ENCODE peak calls at places on chromosomes 7 and 10, in eight cellular contexts. One of them, this sample, is unnamed.

GRCh38 chr10:72812415-72812797 is 81.1 kb upstream of the OIT3 start:
- DNase-seq in fibroblast of pulmonary artery: no peak
- DNase-seq in NCI-H524: no peak
- DNase-seq in activated effector memory CD4-positive, alpha-beta T cell treated with anti-CD3 and anti-CD28 coated beads, Interleukin-2, amount 50 U/mL, for 16 hours: no peak
- DNase-seq in endothelial cell: no peak
- DNase-seq in NCI-H510A treated with DMSO at 0.1 percent for 48 hours: no peak
- DNase-seq in G401: no peak
- DNase-seq in stimulated activated naive CD8-positive, alpha-beta T cell treated with anti-CD3 and anti-CD28 coated beads, Interleukin-15, Interleukin-2, amounts not matched to agents 100 U/mL and 50 U/mL, for 24 hours: no peak
- DNase-seq in this sample: no peak

GRCh38 chr7:130298927-130299326 is 6.0 kb downstream of the CPA4 start:
- DNase-seq in G401: peak
- DNase-seq in NCI-H510A treated with DMSO at 0.1 percent for 48 hours: no peak
- DNase-seq in stimulated activated naive CD8-positive, alpha-beta T cell treated with anti-CD3 and anti-CD28 coated beads, Interleukin-15, Interleukin-2, amounts not matched to agents 100 U/mL and 50 U/mL, for 24 hours: no peak
- DNase-seq in NCI-H524: no peak
- DNase-seq in activated effector memory CD4-positive, alpha-beta T cell treated with anti-CD3 and anti-CD28 coated beads, Interleukin-2, amount 50 U/mL, for 16 hours: no peak
- DNase-seq in endothelial cell: no peak
- DNase-seq in fibroblast of pulmonary artery: no peak
- DNase-seq in this sample: no peak

GRCh38 chr10:75115137-75115536 is 3.7 kb downstream of the SAMD8 start:
- DNase-seq in stimulated activated naive CD8-positive, alpha-beta T cell treated with anti-CD3 and anti-CD28 coated beads, Interleukin-15, Interleukin-2, amounts not matched to agents 100 U/mL and 50 U/mL, for 24 hours: no peak
- DNase-seq in NCI-H510A treated with DMSO at 0.1 percent for 48 hours: no peak
- DNase-seq in G401: no peak
- DNase-seq in fibroblast of pulmonary artery: peak
- DNase-seq in activated effector memory CD4-positive, alpha-beta T cell treated with anti-CD3 and anti-CD28 coated beads, Interleukin-2, amount 50 U/mL, for 16 hours: no peak
- DNase-seq in endothelial cell: no peak
- DNase-seq in NCI-H524: no peak
- DNase-seq in this sample: no peak

GRCh38 chr10:119413738-119414611 is 128.5 kb downstream of the RGS10 start:
- DNase-seq in NCI-H510A treated with DMSO at 0.1 percent for 48 hours: no peak
- DNase-seq in endothelial cell: no peak
- DNase-seq in stimulated activated naive CD8-positive, alpha-beta T cell treated with anti-CD3 and anti-CD28 coated beads, Interleukin-15, Interleukin-2, amounts not matched to agents 100 U/mL and 50 U/mL, for 24 hours: no peak
- DNase-seq in fibroblast of pulmonary artery: peak
- DNase-seq in G401: no peak
- DNase-seq in activated effector memory CD4-positive, alpha-beta T cell treated with anti-CD3 and anti-CD28 coated beads, Interleukin-2, amount 50 U/mL, for 16 hours: no peak
- DNase-seq in NCI-H524: no peak
- DNase-seq in this sample: no peak

GRCh38 chr7:47515305-47515834 is 66.5 kb downstream of the TNS3 start:
- DNase-seq in G401: no peak
- DNase-seq in NCI-H524: no peak
- DNase-seq in endothelial cell: no peak
- DNase-seq in NCI-H510A treated with DMSO at 0.1 percent for 48 hours: no peak
- DNase-seq in fibroblast of pulmonary artery: no peak
- DNase-seq in stimulated activated naive CD8-positive, alpha-beta T cell treated with anti-CD3 and anti-CD28 coated beads, Interleukin-15, Interleukin-2, amounts not matched to agents 100 U/mL and 50 U/mL, for 24 hours: no peak
- DNase-seq in activated effector memory CD4-positive, alpha-beta T cell treated with anti-CD3 and anti-CD28 coated beads, Interleukin-2, amount 50 U/mL, for 16 hours: no peak
- DNase-seq in this sample: no peak

GRCh38 chr7:73828107-73828803 is 2.5 kb upstream of the CLDN4 start:
- DNase-seq in stimulated activated naive CD8-positive, alpha-beta T cell treated with anti-CD3 and anti-CD28 coated beads, Interleukin-15, Interleukin-2, amounts not matched to agents 100 U/mL and 50 U/mL, for 24 hours: no peak
- DNase-seq in NCI-H524: peak
- DNase-seq in G401: peak
- DNase-seq in activated effector memory CD4-positive, alpha-beta T cell treated with anti-CD3 and anti-CD28 coated beads, Interleukin-2, amount 50 U/mL, for 16 hours: no peak
- DNase-seq in endothelial cell: no peak
- DNase-seq in NCI-H510A treated with DMSO at 0.1 percent for 48 hours: peak
- DNase-seq in fibroblast of pulmonary artery: peak
- DNase-seq in this sample: peak

GRCh38 chr7:26348234-26348851 is 56.7 kb downstream of the SNX10 start:
- DNase-seq in NCI-H524: no peak
- DNase-seq in NCI-H510A treated with DMSO at 0.1 percent for 48 hours: no peak
- DNase-seq in stimulated activated naive CD8-positive, alpha-beta T cell treated with anti-CD3 and anti-CD28 coated beads, Interleukin-15, Interleukin-2, amounts not matched to agents 100 U/mL and 50 U/mL, for 24 hours: no peak
- DNase-seq in fibroblast of pulmonary artery: no peak
- DNase-seq in endothelial cell: no peak
- DNase-seq in activated effector memory CD4-positive, alpha-beta T cell treated with anti-CD3 and anti-CD28 coated beads, Interleukin-2, amount 50 U/mL, for 16 hours: no peak
- DNase-seq in G401: no peak
- DNase-seq in this sample: no peak

GRCh38 chr7:30791126-30791525 is 19.9 kb downstream of the MINDY4 start:
- DNase-seq in stimulated activated naive CD8-positive, alpha-beta T cell treated with anti-CD3 and anti-CD28 coated beads, Interleukin-15, Interleukin-2, amounts not matched to agents 100 U/mL and 50 U/mL, for 24 hours: no peak
- DNase-seq in NCI-H510A treated with DMSO at 0.1 percent for 48 hours: no peak
- DNase-seq in NCI-H524: no peak
- DNase-seq in G401: no peak
- DNase-seq in fibroblast of pulmonary artery: no peak
- DNase-seq in activated effector memory CD4-positive, alpha-beta T cell treated with anti-CD3 and anti-CD28 coated beads, Interleukin-2, amount 50 U/mL, for 16 hours: no peak
- DNase-seq in endothelial cell: peak
- DNase-seq in this sample: no peak

GRCh38 chr7:105016083-105017075 is 2.4 kb downstream of the KMT2E start:
- DNase-seq in endothelial cell: no peak
- DNase-seq in NCI-H524: no peak
- DNase-seq in G401: no peak
- DNase-seq in NCI-H510A treated with DMSO at 0.1 percent for 48 hours: no peak
- DNase-seq in activated effector memory CD4-positive, alpha-beta T cell treated with anti-CD3 and anti-CD28 coated beads, Interleukin-2, amount 50 U/mL, for 16 hours: no peak
- DNase-seq in stimulated activated naive CD8-positive, alpha-beta T cell treated with anti-CD3 and anti-CD28 coated beads, Interleukin-15, Interleukin-2, amounts not matched to agents 100 U/mL and 50 U/mL, for 24 hours: no peak
- DNase-seq in fibroblast of pulmonary artery: peak
- DNase-seq in this sample: no peak

GRCh38 chr10:19347592-19347991 is 299.0 kb downstream of the MALRD1 start:
- DNase-seq in stimulated activated naive CD8-positive, alpha-beta T cell treated with anti-CD3 and anti-CD28 coated beads, Interleukin-15, Interleukin-2, amounts not matched to agents 100 U/mL and 50 U/mL, for 24 hours: no peak
- DNase-seq in endothelial cell: peak
- DNase-seq in G401: peak
- DNase-seq in fibroblast of pulmonary artery: no peak
- DNase-seq in activated effector memory CD4-positive, alpha-beta T cell treated with anti-CD3 and anti-CD28 coated beads, Interleukin-2, amount 50 U/mL, for 16 hours: no peak
- DNase-seq in NCI-H510A treated with DMSO at 0.1 percent for 48 hours: no peak
- DNase-seq in NCI-H524: no peak
- DNase-seq in this sample: no peak

GRCh38 chr7:138292951-138293350 is 167.1 kb upstream of the TRIM24 start:
- DNase-seq in NCI-H510A treated with DMSO at 0.1 percent for 48 hours: no peak
- DNase-seq in G401: no peak
- DNase-seq in NCI-H524: no peak
- DNase-seq in fibroblast of pulmonary artery: no peak
- DNase-seq in activated effector memory CD4-positive, alpha-beta T cell treated with anti-CD3 and anti-CD28 coated beads, Interleukin-2, amount 50 U/mL, for 16 hours: no peak
- DNase-seq in endothelial cell: no peak
- DNase-seq in stimulated activated naive CD8-positive, alpha-beta T cell treated with anti-CD3 and anti-CD28 coated beads, Interleukin-15, Interleukin-2, amounts not matched to agents 100 U/mL and 50 U/mL, for 24 hours: no peak
- DNase-seq in this sample: no peak

GRCh38 chr7:50857804-50858203 is 75.1 kb upstream of the GRB10 start:
- DNase-seq in stimulated activated naive CD8-positive, alpha-beta T cell treated with anti-CD3 and anti-CD28 coated beads, Interleukin-15, Interleukin-2, amounts not matched to agents 100 U/mL and 50 U/mL, for 24 hours: no peak
- DNase-seq in NCI-H510A treated with DMSO at 0.1 percent for 48 hours: peak
- DNase-seq in fibroblast of pulmonary artery: no peak
- DNase-seq in endothelial cell: no peak
- DNase-seq in NCI-H524: peak
- DNase-seq in G401: no peak
- DNase-seq in activated effector memory CD4-positive, alpha-beta T cell treated with anti-CD3 and anti-CD28 coated beads, Interleukin-2, amount 50 U/mL, for 16 hours: no peak
- DNase-seq in this sample: no peak

GRCh38 chr7:30225863-30226361 is 58.5 kb upstream of the ZNRF2 start:
- DNase-seq in stimulated activated naive CD8-positive, alpha-beta T cell treated with anti-CD3 and anti-CD28 coated beads, Interleukin-15, Interleukin-2, amounts not matched to agents 100 U/mL and 50 U/mL, for 24 hours: peak
- DNase-seq in fibroblast of pulmonary artery: peak
- DNase-seq in NCI-H524: peak
- DNase-seq in NCI-H510A treated with DMSO at 0.1 percent for 48 hours: peak
- DNase-seq in activated effector memory CD4-positive, alpha-beta T cell treated with anti-CD3 and anti-CD28 coated beads, Interleukin-2, amount 50 U/mL, for 16 hours: no peak
- DNase-seq in endothelial cell: no peak
- DNase-seq in G401: peak
- DNase-seq in this sample: peak

GRCh38 chr7:45938626-45939302 is 17.7 kb upstream of the IGFBP3 start:
- DNase-seq in endothelial cell: peak
- DNase-seq in fibroblast of pulmonary artery: no peak
- DNase-seq in G401: no peak
- DNase-seq in activated effector memory CD4-positive, alpha-beta T cell treated with anti-CD3 and anti-CD28 coated beads, Interleukin-2, amount 50 U/mL, for 16 hours: no peak
- DNase-seq in stimulated activated naive CD8-positive, alpha-beta T cell treated with anti-CD3 and anti-CD28 coated beads, Interleukin-15, Interleukin-2, amounts not matched to agents 100 U/mL and 50 U/mL, for 24 hours: no peak
- DNase-seq in NCI-H510A treated with DMSO at 0.1 percent for 48 hours: no peak
- DNase-seq in NCI-H524: no peak
- DNase-seq in this sample: no peak

GRCh38 chr7:105876964-105877601 is 684 bp upstream of the ATXN7L1 start:
- DNase-seq in activated effector memory CD4-positive, alpha-beta T cell treated with anti-CD3 and anti-CD28 coated beads, Interleukin-2, amount 50 U/mL, for 16 hours: peak
- DNase-seq in fibroblast of pulmonary artery: peak
- DNase-seq in endothelial cell: peak
- DNase-seq in stimulated activated naive CD8-positive, alpha-beta T cell treated with anti-CD3 and anti-CD28 coated beads, Interleukin-15, Interleukin-2, amounts not matched to agents 100 U/mL and 50 U/mL, for 24 hours: peak
- DNase-seq in G401: peak
- DNase-seq in NCI-H510A treated with DMSO at 0.1 percent for 48 hours: peak
- DNase-seq in NCI-H524: peak
- DNase-seq in this sample: peak

This sample was measured in DMS 273 treated with DMSO at 0.1 percent for 48 hours.